ENCODE peak calls at places on chromosomes 4 and X, in nine cellular contexts. One of them, this sample, is unnamed.

GRCh38 chrX:19121898-19122640 is at the start of gene ADGRG2:
- DNase-seq in Caco-2: peak
- DNase-seq in fibroblast of the aortic adventitia: peak
- DNase-seq in OCI-LY7: no peak
- DNase-seq in heart right ventricle: peak
- DNase-seq in BJ: no peak
- DNase-seq in pancreas: peak
- DNase-seq in suprapubic skin: no peak
- DNase-seq in HCT116: no peak
- DNase-seq in this sample: no peak

GRCh38 chrX:55623100-55623499 is at the start of gene FOXR2:
- DNase-seq in BJ: no peak
- DNase-seq in heart right ventricle: no peak
- DNase-seq in pancreas: no peak
- DNase-seq in fibroblast of the aortic adventitia: no peak
- DNase-seq in suprapubic skin: no peak
- DNase-seq in OCI-LY7: no peak
- DNase-seq in Caco-2: no peak
- DNase-seq in HCT116: no peak
- DNase-seq in this sample: no peak

GRCh38 chr4:123444298-123444731 is 47.7 kb downstream of the SPRY1 start:
- DNase-seq in HCT116: no peak
- DNase-seq in heart right ventricle: peak
- DNase-seq in BJ: no peak
- DNase-seq in Caco-2: peak
- DNase-seq in suprapubic skin: no peak
- DNase-seq in fibroblast of the aortic adventitia: peak
- DNase-seq in OCI-LY7: peak
- DNase-seq in pancreas: no peak
- DNase-seq in this sample: no peak

GRCh38 chr4:115332078-115332477 is 218.7 kb upstream of the NDST4 start:
- DNase-seq in OCI-LY7: no peak
- DNase-seq in pancreas: no peak
- DNase-seq in heart right ventricle: no peak
- DNase-seq in BJ: no peak
- DNase-seq in suprapubic skin: no peak
- DNase-seq in HCT116: no peak
- DNase-seq in fibroblast of the aortic adventitia: no peak
- DNase-seq in Caco-2: no peak
- DNase-seq in this sample: no peak

GRCh38 chr4:152729466-152729865 is 49.7 kb upstream of the TMEM154 start:
- DNase-seq in Caco-2: no peak
- DNase-seq in OCI-LY7: no peak
- DNase-seq in fibroblast of the aortic adventitia: peak
- DNase-seq in BJ: no peak
- DNase-seq in heart right ventricle: no peak
- DNase-seq in HCT116: no peak
- DNase-seq in suprapubic skin: no peak
- DNase-seq in pancreas: no peak
- DNase-seq in this sample: no peak

GRCh38 chrX:118552501-118552900 is 56.9 kb downstream of the DOCK11 start:
- DNase-seq in suprapubic skin: no peak
- DNase-seq in heart right ventricle: no peak
- DNase-seq in pancreas: no peak
- DNase-seq in BJ: no peak
- DNase-seq in HCT116: peak
- DNase-seq in Caco-2: no peak
- DNase-seq in fibroblast of the aortic adventitia: peak
- DNase-seq in OCI-LY7: no peak
- DNase-seq in this sample: no peak

GRCh38 chrX:29488919-29489318 is 726.4 kb upstream of the MAGEB2 start:
- DNase-seq in Caco-2: peak
- DNase-seq in BJ: no peak
- DNase-seq in suprapubic skin: no peak
- DNase-seq in heart right ventricle: no peak
- DNase-seq in OCI-LY7: no peak
- DNase-seq in fibroblast of the aortic adventitia: no peak
- DNase-seq in HCT116: no peak
- DNase-seq in pancreas: no peak
- DNase-seq in this sample: no peak

GRCh38 chr4:39083164-39083563 is 21.1 kb downstream of the KLHL5 start:
- DNase-seq in suprapubic skin: no peak
- DNase-seq in HCT116: no peak
- DNase-seq in OCI-LY7: no peak
- DNase-seq in heart right ventricle: no peak
- DNase-seq in BJ: no peak
- DNase-seq in pancreas: no peak
- DNase-seq in fibroblast of the aortic adventitia: peak
- DNase-seq in Caco-2: no peak
- DNase-seq in this sample: no peak

GRCh38 chr4:2482693-2483092 is 13.8 kb downstream of the RNF4 start:
- DNase-seq in suprapubic skin: no peak
- DNase-seq in BJ: no peak
- DNase-seq in heart right ventricle: peak
- DNase-seq in Caco-2: no peak
- DNase-seq in fibroblast of the aortic adventitia: peak
- DNase-seq in pancreas: no peak
- DNase-seq in OCI-LY7: peak
- DNase-seq in HCT116: no peak
- DNase-seq in this sample: no peak

GRCh38 chrX:76127341-76127740 is 45.5 kb upstream of the PBDC1 start:
- DNase-seq in BJ: no peak
- DNase-seq in pancreas: no peak
- DNase-seq in Caco-2: peak
- DNase-seq in heart right ventricle: no peak
- DNase-seq in fibroblast of the aortic adventitia: no peak
- DNase-seq in HCT116: no peak
- DNase-seq in OCI-LY7: peak
- DNase-seq in suprapubic skin: no peak
- DNase-seq in this sample: no peak

GRCh38 chr4:120517966-120518365 is 404.6 kb downstream of the PRDM5 start:
- DNase-seq in BJ: peak
- DNase-seq in fibroblast of the aortic adventitia: peak
- DNase-seq in pancreas: no peak
- DNase-seq in suprapubic skin: no peak
- DNase-seq in Caco-2: peak
- DNase-seq in heart right ventricle: peak
- DNase-seq in OCI-LY7: no peak
- DNase-seq in HCT116: peak
- DNase-seq in this sample: peak

GRCh38 chrX:46666831-46667230 is 92.1 kb downstream of the SLC9A7 start:
- DNase-seq in OCI-LY7: no peak
- DNase-seq in BJ: no peak
- DNase-seq in pancreas: no peak
- DNase-seq in suprapubic skin: no peak
- DNase-seq in HCT116: no peak
- DNase-seq in Caco-2: no peak
- DNase-seq in fibroblast of the aortic adventitia: no peak
- DNase-seq in heart right ventricle: no peak
- DNase-seq in this sample: no peak

GRCh38 chr4:141021397-141022194 is 111.7 kb downstream of the RNF150 start:
- DNase-seq in heart right ventricle: no peak
- DNase-seq in HCT116: no peak
- DNase-seq in suprapubic skin: no peak
- DNase-seq in OCI-LY7: no peak
- DNase-seq in pancreas: no peak
- DNase-seq in Caco-2: no peak
- DNase-seq in BJ: no peak
- DNase-seq in fibroblast of the aortic adventitia: no peak
- DNase-seq in this sample: no peak

GRCh38 chr4:52942936-52943335 is 80.8 kb downstream of the RASL11B start:
- DNase-seq in pancreas: no peak
- DNase-seq in OCI-LY7: no peak
- DNase-seq in suprapubic skin: no peak
- DNase-seq in fibroblast of the aortic adventitia: no peak
- DNase-seq in BJ: no peak
- DNase-seq in Caco-2: no peak
- DNase-seq in heart right ventricle: no peak
- DNase-seq in HCT116: no peak
- DNase-seq in this sample: no peak

GRCh38 chrX:1794586-1794985 is 179.7 kb downstream of the ASMT start:
- DNase-seq in heart right ventricle: no peak
- DNase-seq in fibroblast of the aortic adventitia: no peak
- DNase-seq in Caco-2: no peak
- DNase-seq in OCI-LY7: no peak
- DNase-seq in HCT116: no peak
- DNase-seq in pancreas: no peak
- DNase-seq in suprapubic skin: no peak
- DNase-seq in BJ: no peak
- DNase-seq in this sample: no peak

GRCh38 chr4:184538023-184538599 is 63.8 kb upstream of the IRF2 start:
- DNase-seq in OCI-LY7: peak
- DNase-seq in BJ: peak
- DNase-seq in pancreas: peak
- DNase-seq in heart right ventricle: peak
- DNase-seq in Caco-2: peak
- DNase-seq in suprapubic skin: peak
- DNase-seq in HCT116: peak
- DNase-seq in fibroblast of the aortic adventitia: peak
- DNase-seq in this sample: peak
- H3K4me3 ChIP-seq in OCI-LY7: peak
- H3K4me3 ChIP-seq in BJ: peak
- H3K4me3 ChIP-seq in pancreas: peak
- H3K4me3 ChIP-seq in heart right ventricle: peak
- H3K4me3 ChIP-seq in Caco-2: peak
- H3K4me3 ChIP-seq in suprapubic skin: peak
- H3K4me3 ChIP-seq in HCT116: peak
- H3K4me3 ChIP-seq in fibroblast of the aortic adventitia: peak
- H3K4me3 ChIP-seq in this sample: peak

GRCh38 chr4:61540944-61541343 is 340.8 kb downstream of the ADGRL3 start:
- DNase-seq in pancreas: no peak
- DNase-seq in BJ: no peak
- DNase-seq in OCI-LY7: no peak
- DNase-seq in fibroblast of the aortic adventitia: no peak
- DNase-seq in Caco-2: peak
- DNase-seq in suprapubic skin: no peak
- DNase-seq in heart right ventricle: no peak
- DNase-seq in HCT116: no peak
- DNase-seq in this sample: no peak

GRCh38 chr4:61543976-61544375 is 343.9 kb downstream of the ADGRL3 start:
- DNase-seq in OCI-LY7: no peak
- DNase-seq in HCT116: no peak
- DNase-seq in heart right ventricle: no peak
- DNase-seq in suprapubic skin: no peak
- DNase-seq in pancreas: no peak
- DNase-seq in fibroblast of the aortic adventitia: no peak
- DNase-seq in BJ: no peak
- DNase-seq in Caco-2: no peak
- DNase-seq in this sample: no peak

GRCh38 chr4:61545902-61546498 is 345.9 kb downstream of the ADGRL3 start:
- DNase-seq in suprapubic skin: no peak
- DNase-seq in HCT116: no peak
- DNase-seq in pancreas: no peak
- DNase-seq in Caco-2: no peak
- DNase-seq in BJ: no peak
- DNase-seq in heart right ventricle: peak
- DNase-seq in fibroblast of the aortic adventitia: no peak
- DNase-seq in OCI-LY7: no peak
- DNase-seq in this sample: no peak

GRCh38 chr4:61541474-61541873 is 341.3 kb downstream of the ADGRL3 start:
- DNase-seq in OCI-LY7: no peak
- DNase-seq in fibroblast of the aortic adventitia: no peak
- DNase-seq in heart right ventricle: no peak
- DNase-seq in pancreas: no peak
- DNase-seq in HCT116: no peak
- DNase-seq in BJ: no peak
- DNase-seq in Caco-2: no peak
- DNase-seq in suprapubic skin: no peak
- DNase-seq in this sample: no peak
- TF ChIP-seq CTCF in OCI-LY7: no peak
- TF ChIP-seq CTCF in fibroblast of the aortic adventitia: no peak
- TF ChIP-seq CTCF in heart right ventricle: no peak
- TF ChIP-seq CTCF in pancreas: no peak
- TF ChIP-seq CTCF in HCT116: no peak
- TF ChIP-seq CTCF in BJ: no peak
- TF ChIP-seq CTCF in Caco-2: no peak
- TF ChIP-seq CTCF in suprapubic skin: no peak
- TF ChIP-seq CTCF in this sample: no peak

GRCh38 chr4:110635155-110635479 is 12.2 kb upstream of the PITX2 start:
- DNase-seq in fibroblast of the aortic adventitia: no peak
- DNase-seq in pancreas: no peak
- DNase-seq in BJ: no peak
- DNase-seq in suprapubic skin: no peak
- DNase-seq in Caco-2: no peak
- DNase-seq in HCT116: no peak
- DNase-seq in OCI-LY7: no peak
- DNase-seq in heart right ventricle: no peak
- DNase-seq in this sample: no peak

GRCh38 chr4:110637408-110638131 is 14.7 kb upstream of the PITX2 start:
- DNase-seq in suprapubic skin: no peak
- DNase-seq in BJ: no peak
- DNase-seq in heart right ventricle: no peak
- DNase-seq in Caco-2: peak
- DNase-seq in fibroblast of the aortic adventitia: no peak
- DNase-seq in OCI-LY7: no peak
- DNase-seq in HCT116: no peak
- DNase-seq in pancreas: no peak
- DNase-seq in this sample: no peak

GRCh38 chr4:110636231-110636676 is 13.4 kb upstream of the PITX2 start:
- DNase-seq in HCT116: peak
- DNase-seq in suprapubic skin: no peak
- DNase-seq in fibroblast of the aortic adventitia: no peak
- DNase-seq in Caco-2: no peak
- DNase-seq in heart right ventricle: no peak
- DNase-seq in OCI-LY7: no peak
- DNase-seq in pancreas: no peak
- DNase-seq in BJ: no peak
- DNase-seq in this sample: no peak

GRCh38 chr4:110638347-110638746 is 15.5 kb upstream of the PITX2 start:
- DNase-seq in BJ: no peak
- DNase-seq in suprapubic skin: no peak
- DNase-seq in Caco-2: no peak
- DNase-seq in heart right ventricle: no peak
- DNase-seq in HCT116: no peak
- DNase-seq in OCI-LY7: no peak
- DNase-seq in pancreas: no peak
- DNase-seq in fibroblast of the aortic adventitia: no peak
- DNase-seq in this sample: no peak

GRCh38 chr4:110636677-110637407 is 14.0 kb upstream of the PITX2 start:
- DNase-seq in Caco-2: peak
- DNase-seq in fibroblast of the aortic adventitia: peak
- DNase-seq in heart right ventricle: no peak
- DNase-seq in BJ: no peak
- DNase-seq in HCT116: peak
- DNase-seq in OCI-LY7: no peak
- DNase-seq in pancreas: no peak
- DNase-seq in suprapubic skin: no peak
- DNase-seq in this sample: peak
- H3K4me3 ChIP-seq in Caco-2: peak
- H3K4me3 ChIP-seq in fibroblast of the aortic adventitia: peak
- H3K4me3 ChIP-seq in heart right ventricle: peak
- H3K4me3 ChIP-seq in BJ: peak
- H3K4me3 ChIP-seq in HCT116: peak
- H3K4me3 ChIP-seq in OCI-LY7: no peak
- H3K4me3 ChIP-seq in pancreas: no peak
- H3K4me3 ChIP-seq in suprapubic skin: peak
- H3K4me3 ChIP-seq in this sample: peak

DNA sequence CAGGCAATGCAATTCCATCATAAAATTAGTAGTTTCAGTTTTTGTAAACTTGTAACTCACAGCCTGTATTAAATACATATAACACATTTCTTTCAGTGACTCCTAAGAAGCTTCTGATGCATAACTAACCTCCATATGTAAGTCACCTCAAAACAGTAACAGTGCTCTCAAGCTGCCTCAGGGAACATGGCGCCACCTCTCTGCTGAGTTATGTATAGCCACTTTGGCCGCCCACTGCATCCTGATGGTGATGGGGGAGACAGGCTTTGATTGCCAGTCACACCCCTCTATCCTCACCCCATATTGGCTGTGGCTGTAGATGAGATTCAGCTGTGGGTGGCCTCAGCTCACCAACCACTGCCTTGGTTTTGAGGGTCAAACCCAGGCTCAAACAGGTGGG is 54.3 kb downstream of the LRBA start:
- DNase-seq in OCI-LY7: peak
- DNase-seq in fibroblast of the aortic adventitia: no peak
- DNase-seq in suprapubic skin: no peak
- DNase-seq in pancreas: no peak
- DNase-seq in BJ: no peak
- DNase-seq in heart right ventricle: no peak
- DNase-seq in HCT116: no peak
- DNase-seq in Caco-2: peak
- DNase-seq in this sample: no peak
- TF ChIP-seq CTCF in OCI-LY7: peak
- TF ChIP-seq CTCF in fibroblast of the aortic adventitia: peak
- TF ChIP-seq CTCF in suprapubic skin: peak
- TF ChIP-seq CTCF in pancreas: no peak
- TF ChIP-seq CTCF in BJ: peak
- TF ChIP-seq CTCF in heart right ventricle: no peak
- TF ChIP-seq CTCF in HCT116: peak
- TF ChIP-seq CTCF in Caco-2: peak
- TF ChIP-seq CTCF in this sample: peak

This sample was measured in AG04449.